ENCODE peak calls at places on chromosomes 3 and 15, in seven cellular contexts. O is HFFc6, C is endothelial cell, L is ELR, X is heart right ventricle, F is ureter, T is activated T-helper 1 cell treated with Interleukin-2 at 50 U/mL for 16 hours. U is an unnamed sample.

GRCh38 chr15:43550527-43551363 is 33.3 kb downstream of the MAP1A start:
- DNase-seq in O (peak; percentile 63), L (peak; percentile 50), C (no peak), X (no peak), T (no peak), F (no peak), U (no peak)

GRCh38 chr3:100257601-100258000 is 3.2 kb upstream of the TBC1D23 start:
- DNase-seq in X (no peak), O (peak; percentile 37), L (peak; percentile 82), C (no peak), T (no peak), F (no peak), U (no peak)

GRCh38 chr15:99328673-99329072 is 77.4 kb downstream of the LRRC28 start:
- DNase-seq in L (no peak), C (no peak), F (no peak), O (no peak), X (no peak), T (no peak), U (no peak)

GRCh38 chr3:11536936-11537612 is 106.6 kb downstream of the VGLL4 start:
- DNase-seq in O (no peak), L (no peak), T (no peak), C (no peak), F (no peak), X (no peak), U (no peak)

GRCh38 chr3:129575987-129576364 is 30.5 kb downstream of the PLXND1 start:
- DNase-seq in L (no peak), X (no peak), O (no peak), F (no peak), C (no peak), T (no peak), U (no peak)

GRCh38 chr3:15646924-15647511 is 45.5 kb downstream of the BTD start:
- DNase-seq in O (peak; percentile 97), F (no peak), T (no peak), C (no peak), L (peak; percentile 100), X (peak; percentile 75), U (no peak)

GRCh38 chr3:31977736-31978135 is 3.3 kb downstream of the OSBPL10 start:
- DNase-seq in T (no peak), F (no peak), O (no peak), X (no peak), C (no peak), L (no peak), U (no peak)

GRCh38 chr3:133742351-133743091 is 3.7 kb upstream of the TF start:
- DNase-seq in O (no peak), T (no peak), X (no peak), L (no peak), C (no peak), F (no peak), U (no peak)

GRCh38 chr15:72375501-72375845 is 341 bp downstream of the HEXA start:
- DNase-seq in L (no peak), F (peak; percentile 69), X (no peak), T (no peak), O (no peak), C (no peak), U (no peak)

GRCh38 chr3:28252016-28252415 is 10.6 kb downstream of the CMC1 start:
- DNase-seq in T (no peak), O (no peak), L (no peak), F (no peak), X (no peak), C (no peak), U (no peak)

GRCh38 chr3:8713901-8714759 is 19.5 kb upstream of the CAV3 start:
- DNase-seq in O (no peak), C (peak; percentile 58), T (no peak), F (no peak), L (peak; percentile 43), X (no peak), U (no peak)

GRCh38 chr3:42653560-42654330 is at the start of gene ZBTB47:
- DNase-seq in X (peak; percentile 72), T (no peak), L (peak; percentile 54), O (no peak), F (peak; percentile 74), C (peak; percentile 55), U (no peak)

GRCh38 chr3:100993309-100993708 is at the start of gene ABI3BP:
- DNase-seq in T (no peak), L (peak; percentile 91), F (peak; percentile 58), X (peak; percentile 56), C (peak; percentile 6), O (peak; percentile 79), U (no peak)

GRCh38 chr15:61528590-61528929 is 299.5 kb upstream of the RORA start:
- DNase-seq in X (no peak), C (no peak), O (no peak), L (no peak), T (no peak), F (no peak), U (no peak)

GRCh38 chr3:134757549-134758069 is 37.5 kb upstream of the EPHB1 start:
- DNase-seq in L (no peak), F (peak; percentile 14), T (no peak), X (no peak), C (no peak), O (no peak), U (no peak)

GRCh38 chr3:111998661-111999641 is at the start of gene TAGLN3:
- DNase-seq in O (no peak), T (no peak), F (no peak), L (peak; percentile 57), C (peak; percentile 26), X (no peak), U (peak; percentile 81)

GRCh38 chr3:128282392-128283196 is 129.3 kb downstream of the EEFSEC start:
- DNase-seq in X (peak; percentile 76), C (no peak), F (peak; percentile 54), L (no peak), T (no peak), O (peak; percentile 39), U (no peak)

GRCh38 chr15:91113036-91113435 is 13.0 kb downstream of the SV2B start:
- DNase-seq in F (no peak), X (no peak), C (no peak), L (no peak), O (no peak), T (no peak), U (no peak)

GRCh38 chr15:99122831-99123705 is 18.2 kb downstream of the SYNM start:
- DNase-seq in T (no peak), C (no peak), X (no peak), L (no peak), F (no peak), O (no peak), U (no peak)

GRCh38 chr15:66291816-66292215 is 1.6 kb upstream of the DIS3L start:
- DNase-seq in O (no peak), F (no peak), X (no peak), T (no peak), L (peak; percentile 51), C (no peak), U (no peak)

GRCh38 chr3:67017211-67017610 is 19.1 kb downstream of the KBTBD8 start:
- DNase-seq in X (no peak), F (no peak), L (no peak), O (no peak), T (no peak), C (no peak), U (no peak)

GRCh38 chr3:48248095-48248863 is 7.4 kb downstream of the ZNF589 start:
- DNase-seq in C (no peak), O (no peak), T (no peak), F (no peak), L (no peak), X (no peak), U (no peak)

GRCh38 chr15:55337160-55337559 is 18.1 kb downstream of the PIGB start:
- DNase-seq in X (no peak), T (no peak), F (no peak), L (no peak), O (no peak), C (no peak), U (no peak)

GRCh38 chr3:133943639-133944131 is 48.0 kb upstream of the RAB6B start:
- DNase-seq in F (no peak), X (no peak), L (peak; percentile 93), T (no peak), O (peak; percentile 89), C (no peak), U (no peak)

GRCh38 chr3:3368336-3368735 is 188.8 kb upstream of the CRBN start:
- DNase-seq in L (no peak), X (no peak), C (no peak), F (no peak), T (no peak), O (no peak), U (no peak)

GRCh38 chr3:55204417-55204816 is 276.6 kb upstream of the LRTM1 start:
- DNase-seq in O (no peak), T (no peak), X (no peak), L (no peak), F (no peak), C (no peak), U (no peak)